ENCODE peak calls at places on chromosomes 13 and 19, in eight cellular contexts. L, H, B, U, N, S, T and E are unnamed samples.

GRCh38 chr13:28128926-28129325 is 9.4 kb upstream of the PAN3 start:
- DNase-seq in S (no peak), L (no peak), H (no peak), B (no peak), N (no peak), T (no peak), U (no peak), E (no peak)

GRCh38 chr13:46352810-46353209 is 34.2 kb downstream of the RUBCNL start:
- DNase-seq in S (no peak), B (no peak), U (no peak), T (no peak), H (no peak), L (no peak), N (peak; percentile 31), E (no peak)

GRCh38 chr13:19726611-19727010 is 56.1 kb downstream of the PSPC1 start:
- DNase-seq in L (no peak), N (no peak), U (no peak), B (no peak), H (no peak), T (no peak), S (no peak), E (no peak)

GRCh38 chr13:20334309-20334708 is 102.2 kb upstream of the GJB6 start:
- DNase-seq in H (no peak), U (no peak), S (no peak), L (no peak), N (no peak), T (no peak), B (no peak), E (no peak)

GRCh38 chr13:107680115-107680514 is 535.2 kb downstream of the LIG4 start:
- DNase-seq in B (no peak), T (no peak), H (no peak), L (peak; percentile 57), S (no peak), N (no peak), U (no peak), E (no peak)

GRCh38 chr19:47433121-47433520 is 13.8 kb upstream of the MEIS3 start:
- DNase-seq in S (no peak), L (no peak), U (no peak), T (no peak), H (no peak), N (no peak), B (no peak), E (no peak)

GRCh38 chr19:17902701-17903100 is 30.1 kb upstream of the CCDC124 start:
- DNase-seq in H (no peak), S (no peak), U (no peak), N (no peak), L (peak; percentile 81), B (no peak), T (no peak), E (no peak)

GRCh38 chr19:38421856-38422255 is 4.2 kb downstream of the RASGRP4 start:
- DNase-seq in B (no peak), S (no peak), N (no peak), U (no peak), L (no peak), T (no peak), H (no peak), E (no peak)

GRCh38 chr13:44974056-44974798 is 15.0 kb downstream of the NUFIP1 start:
- DNase-seq in H (no peak), T (no peak), S (no peak), U (no peak), L (no peak), N (peak; percentile 57), B (no peak), E (no peak)

GRCh38 chr13:69904784-69905183 is 202.8 kb upstream of the ATXN8OS start:
- DNase-seq in U (no peak), L (no peak), T (no peak), H (no peak), N (no peak), B (no peak), S (no peak), E (no peak)

GRCh38 chr13:29702912-29703351 is 107.4 kb upstream of the SLC7A1 start:
- DNase-seq in S (no peak), L (no peak), H (no peak), U (no peak), N (peak; percentile 56), B (no peak), T (no peak), E (no peak)

GRCh38 chr19:53907193-53907581 is 1.9 kb upstream of the CACNG7 start:
- DNase-seq in L (no peak), B (no peak), T (no peak), S (no peak), N (no peak), H (no peak), U (no peak), E (no peak)

GRCh38 chr13:72864142-72865035 is 82.5 kb downstream of the PIBF1 start:
- DNase-seq in B (no peak), L (no peak), U (no peak), H (no peak), N (no peak), S (no peak), T (no peak), E (no peak)

GRCh38 chr19:39428309-39429112 is 7.2 kb downstream of the RPS16 start:
- DNase-seq in L (peak; percentile 35), H (no peak), U (peak; percentile 92), S (no peak), B (no peak), T (peak; percentile 72), N (peak; percentile 86), E (no peak)

GRCh38 chr19:1168877-1169791 is 4.9 kb downstream of the SBNO2 start:
- DNase-seq in N (no peak), H (no peak), S (no peak), B (no peak), L (no peak), T (no peak), U (no peak), E (no peak)

GRCh38 chr13:32471187-32471922 is 43.4 kb upstream of the N4BP2L1 start:
- DNase-seq in B (peak; percentile 6), S (no peak), T (no peak), N (peak; percentile 61), U (no peak), L (no peak), H (no peak), E (no peak)

GRCh38 chr13:25932353-25932752 is 119.5 kb downstream of the SHISA2 start:
- DNase-seq in B (no peak), T (no peak), U (no peak), H (no peak), N (no peak), S (no peak), L (no peak), E (no peak)

GRCh38 chr13:65292488-65292901 is 1937.6 kb downstream of the PCDH9 start:
- DNase-seq in H (no peak), L (no peak), N (no peak), T (no peak), B (no peak), S (no peak), U (no peak), E (no peak)

DNA sequence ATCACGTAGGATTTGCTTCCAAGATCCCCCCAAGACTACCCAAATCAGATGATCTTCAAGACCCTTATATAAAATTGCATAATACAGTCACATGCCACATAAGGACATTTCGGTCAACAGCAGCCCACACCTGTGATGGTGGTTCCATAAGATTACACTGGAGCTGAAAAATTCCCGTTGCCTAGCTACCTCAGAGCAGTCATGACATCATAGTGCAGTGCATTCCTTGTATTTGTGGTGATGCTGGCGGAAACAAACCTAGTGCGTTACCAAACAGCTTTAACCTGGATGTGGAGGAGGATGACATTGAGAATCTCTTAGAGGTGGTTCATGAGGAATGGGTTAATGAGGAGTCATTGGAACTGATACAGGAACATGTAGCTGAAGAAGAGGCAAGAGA is 4.8 kb downstream of the ZNF766 start:
- DNase-seq in T (no peak), S (no peak), H (no peak), B (no peak), L (no peak), U (no peak), N (no peak), E (no peak)
- H3K9me3 ChIP-seq in T (peaks cover 12% of the 10 kb centered on the region), S (peaks cover 9% of the 10 kb centered on the region), H (peaks cover 17% of the 10 kb centered on the region), B (peaks cover 8% of the 10 kb centered on the region), L (no peaks in the 10 kb centered on the region), U (no peaks in the 10 kb centered on the region), N (no peaks in the 10 kb centered on the region), E (peaks cover 3% of the 10 kb centered on the region)

GRCh38 chr19:21115430-21115829 is 26.4 kb upstream of the ZNF431 start:
- DNase-seq in H (no peak), N (no peak), T (no peak), U (no peak), B (no peak), S (no peak), L (no peak), E (no peak)

GRCh38 chr19:21109116-21109515 is 27.1 kb downstream of the ZNF714 start:
- DNase-seq in N (no peak), L (no peak), H (no peak), U (no peak), B (no peak), T (no peak), S (no peak), E (no peak)

DNA sequence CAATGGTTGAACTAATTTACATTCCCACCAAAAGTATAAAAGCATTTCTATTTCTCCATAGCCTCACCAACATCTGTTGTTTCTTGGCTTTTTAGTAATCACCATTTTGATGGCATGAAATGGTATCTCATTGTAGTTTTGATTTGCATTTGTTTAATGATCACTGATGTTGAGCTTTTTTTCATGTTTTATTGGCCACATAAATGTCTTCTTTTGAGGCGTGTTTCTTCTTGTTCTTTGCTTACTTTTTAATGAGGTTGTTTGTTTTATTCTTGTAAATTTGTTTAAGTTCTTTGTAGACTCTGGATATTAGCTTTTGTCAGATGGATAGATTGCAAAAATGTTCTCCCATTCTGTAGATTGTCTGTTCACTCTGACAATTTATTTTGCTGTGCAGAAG is 28.2 kb downstream of the ZNF714 start:
- DNase-seq in T (no peak), S (no peak), N (no peak), L (no peak), U (no peak), H (no peak), B (no peak), E (no peak)
- H3K9me3 ChIP-seq in T (peaks cover 2% of the 10 kb centered on the region), S (no peaks in the 10 kb centered on the region), N (peaks cover 18% of the 10 kb centered on the region), L (no peaks in the 10 kb centered on the region), U (no peaks in the 10 kb centered on the region), H (peaks cover 13% of the 10 kb centered on the region), B (no peaks in the 10 kb centered on the region), E (no peaks in the 10 kb centered on the region)

DNA sequence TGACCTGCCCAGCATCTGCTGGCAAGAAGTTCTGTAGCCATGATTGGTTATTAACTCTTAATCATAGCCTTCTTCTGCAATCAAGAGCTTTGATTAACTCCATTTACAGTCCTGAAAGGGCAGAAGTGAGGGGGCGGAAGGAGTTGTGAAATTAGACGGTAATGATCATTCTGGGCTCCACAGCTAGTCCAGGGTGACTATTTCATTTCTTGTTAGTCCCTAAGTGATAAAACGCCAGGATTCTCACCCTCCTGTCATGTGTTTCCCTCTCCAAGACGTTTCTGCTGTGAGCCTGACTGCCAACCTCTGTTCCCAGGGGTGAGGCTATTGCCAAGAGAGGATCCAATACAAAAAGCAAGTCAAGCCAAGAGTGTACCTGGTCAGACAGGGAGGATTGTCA is 155.9 kb upstream of the IPO5 start:
- DNase-seq in H (no peak), L (no peak), T (no peak), U (no peak), S (no peak), N (no peak), B (no peak), E (no peak)
- H3K9me3 ChIP-seq in H (peaks cover 24% of the 10 kb centered on the region), L (peaks cover 23% of the 10 kb centered on the region), T (peaks cover 6% of the 10 kb centered on the region), U (no peaks in the 10 kb centered on the region), S (peaks cover 13% of the 10 kb centered on the region), N (peaks cover 26% of the 10 kb centered on the region), B (no peaks in the 10 kb centered on the region), E (peaks cover 2% of the 10 kb centered on the region)

DNA sequence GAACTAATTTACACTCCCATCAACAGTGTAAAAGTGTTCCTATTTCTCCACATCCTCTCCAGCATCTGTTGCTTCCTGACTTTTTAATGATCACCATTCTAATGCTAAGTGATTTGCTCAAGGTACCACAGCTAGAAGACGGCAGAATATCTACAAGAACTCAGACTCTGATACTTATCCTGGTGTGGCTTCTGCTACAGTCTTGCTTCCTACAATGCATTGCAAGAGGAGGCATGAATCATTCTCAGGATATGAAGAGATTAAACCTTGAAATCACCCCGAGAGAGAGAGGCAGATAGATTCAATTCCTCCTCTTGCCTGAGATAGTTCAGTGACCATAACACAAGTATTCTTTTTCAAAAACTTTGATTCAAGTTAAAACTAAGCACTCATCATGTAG is 306.4 kb downstream of the TBC1D4 start:
- DNase-seq in B (no peak), L (no peak), N (no peak), T (no peak), U (no peak), H (no peak), S (no peak), E (no peak)
- H3K9me3 ChIP-seq in B (no peaks in the 10 kb centered on the region), L (peaks cover 4% of the 10 kb centered on the region), N (no peaks in the 10 kb centered on the region), T (peaks cover 3% of the 10 kb centered on the region), U (no peaks in the 10 kb centered on the region), H (no peaks in the 10 kb centered on the region), S (no peaks in the 10 kb centered on the region), E (no peaks in the 10 kb centered on the region)